ENCODE peak calls at places on chromosomes 1 and 21, in four cellular contexts. L, W, U and O are unnamed samples.

GRCh38 chr1:221993444-221993948 is 251.6 kb upstream of the DUSP10 start:
- DNase-seq in U (no peak), W (no peak), L (no peak), O (no peak)

GRCh38 chr1:241918879-241919278 is 38.7 kb upstream of the BECN2 start:
- DNase-seq in L (no peak), U (no peak), W (no peak), O (no peak)

GRCh38 chr1:25744140-25744581 is 55.8 kb upstream of the SELENON start:
- DNase-seq in U (peak), L (no peak), W (no peak), O (no peak)

GRCh38 chr21:36721817-36722216 is 22.9 kb downstream of the SIM2 start:
- DNase-seq in U (no peak), L (no peak), W (no peak), O (no peak)

GRCh38 chr1:223019236-223019635 is 123.8 kb downstream of the TLR5 start:
- DNase-seq in U (no peak), L (no peak), W (no peak), O (no peak)

GRCh38 chr21:23017989-23018388 is 2019.8 kb downstream of the NCAM2 start:
- DNase-seq in L (no peak), W (no peak), U (no peak), O (no peak)

GRCh38 chr1:39238476-39238875 is 34.0 kb downstream of the MACF1 start:
- DNase-seq in W (no peak), U (peak), L (no peak), O (no peak)

GRCh38 chr1:167713330-167714081 is 8.3 kb upstream of the MPZL1 start:
- DNase-seq in W (peak), L (no peak), U (peak), O (no peak)

GRCh38 chr1:151909167-151910149 is at the start of gene THEM4:
- DNase-seq in W (peak), U (peak), L (peak), O (peak)

GRCh38 chr1:100631015-100631521 is 88.5 kb upstream of the VCAM1 start:
- DNase-seq in U (no peak), L (no peak), W (no peak), O (no peak)

GRCh38 chr1:240152611-240153297 is 61.1 kb downstream of the FMN2 start:
- DNase-seq in W (no peak), L (no peak), U (no peak), O (no peak)

GRCh38 chr1:36962991-36963390 is 71.3 kb downstream of the GRIK3 start:
- DNase-seq in W (no peak), U (peak), L (no peak), O (no peak)

GRCh38 chr1:83554174-83554573 is 444.8 kb downstream of the TTLL7 start:
- DNase-seq in U (no peak), L (no peak), W (no peak), O (no peak)

GRCh38 chr21:40386301-40386911 is 460.6 kb downstream of the DSCAM start:
- DNase-seq in U (peak), W (peak), L (no peak), O (no peak)

GRCh38 chr21:38186869-38187268 is 69.9 kb upstream of the KCNJ15 start:
- DNase-seq in L (no peak), U (no peak), W (no peak), O (no peak)

GRCh38 chr1:25503551-25504426 is 39.6 kb upstream of the LDLRAP1 start:
- DNase-seq in U (peak), W (peak), L (peak), O (no peak)

GRCh38 chr1:116586741-116587143 is 15.9 kb upstream of the CD58 start:
- DNase-seq in W (no peak), U (peak), L (no peak), O (peak)

GRCh38 chr1:3772715-3773571 is at the start of gene SMIM1:
- DNase-seq in L (no peak), W (no peak), U (peak), O (no peak)

GRCh38 chr1:222167896-222168295 is 380.0 kb downstream of the HHIPL2 start:
- DNase-seq in L (no peak), W (no peak), U (no peak), O (no peak)

GRCh38 chr1:246068619-246069509 is 438.2 kb downstream of the SMYD3 start:
- DNase-seq in W (no peak), L (no peak), U (no peak), O (no peak)

GRCh38 chr1:174789399-174789798 is 210.3 kb upstream of the CACYBP start:
- DNase-seq in L (no peak), W (no peak), U (no peak), O (no peak)

GRCh38 chr21:16541366-16541765 is 811.6 kb downstream of the USP25 start:
- DNase-seq in W (no peak), U (no peak), L (no peak), O (no peak)

GRCh38 chr1:221701570-221702186 is 40.2 kb downstream of the DUSP10 start:
- DNase-seq in U (no peak), W (no peak), L (no peak), O (no peak)

GRCh38 chr1:62066713-62067112 is 127.9 kb upstream of the L1TD1 start:
- DNase-seq in W (no peak), U (no peak), L (no peak), O (no peak)

GRCh38 chr1:90384152-90384650 is 332.9 kb downstream of the BARHL2 start:
- DNase-seq in U (peak), L (no peak), W (no peak), O (no peak)